ENCODE peak calls at places on chromosomes 3 and 15, in ten cellular contexts. One of them, this sample, is unnamed. For H3K36me3 and H3K4me1, the result is how much of the 10 kb centered on the place peaks cover.

GRCh38 chr3:155420869-155421486 is 127.5 kb upstream of the STRIT1 start:
- DNase-seq in neural progenitor cell: peak
- DNase-seq in NT2/D1: no peak
- DNase-seq in GM23248: no peak
- DNase-seq in lower lobe of right lung: no peak
- DNase-seq in esophagus squamous epithelium: no peak
- DNase-seq in Panc1: no peak
- DNase-seq in stomach: no peak
- DNase-seq in H1: no peak
- DNase-seq in heart right ventricle: no peak
- DNase-seq in this sample: no peak

GRCh38 chr15:98671060-98672008 is 23.0 kb downstream of the IGF1R start:
- DNase-seq in neural progenitor cell: peak
- DNase-seq in NT2/D1: peak
- DNase-seq in GM23248: peak
- DNase-seq in lower lobe of right lung: no peak
- DNase-seq in esophagus squamous epithelium: no peak
- DNase-seq in Panc1: no peak
- DNase-seq in stomach: no peak
- DNase-seq in H1: peak
- DNase-seq in heart right ventricle: no peak
- DNase-seq in this sample: no peak

GRCh38 chr3:48650723-48651122 is 12.0 kb downstream of the CELSR3 start:
- DNase-seq in neural progenitor cell: no peak
- DNase-seq in NT2/D1: no peak
- DNase-seq in GM23248: no peak
- DNase-seq in lower lobe of right lung: no peak
- DNase-seq in esophagus squamous epithelium: no peak
- DNase-seq in Panc1: no peak
- DNase-seq in stomach: no peak
- DNase-seq in H1: no peak
- DNase-seq in heart right ventricle: no peak
- DNase-seq in this sample: no peak

GRCh38 chr15:83764201-83764839 is 110.4 kb downstream of the ADAMTSL3 start:
- DNase-seq in neural progenitor cell: no peak
- DNase-seq in NT2/D1: no peak
- DNase-seq in GM23248: no peak
- DNase-seq in lower lobe of right lung: no peak
- DNase-seq in esophagus squamous epithelium: no peak
- DNase-seq in Panc1: no peak
- DNase-seq in stomach: no peak
- DNase-seq in H1: no peak
- DNase-seq in heart right ventricle: peak
- DNase-seq in this sample: no peak

GRCh38 chr3:26960382-26960781 is 337.8 kb downstream of the LRRC3B start:
- DNase-seq in neural progenitor cell: no peak
- DNase-seq in NT2/D1: no peak
- DNase-seq in GM23248: no peak
- DNase-seq in lower lobe of right lung: no peak
- DNase-seq in esophagus squamous epithelium: no peak
- DNase-seq in Panc1: no peak
- DNase-seq in stomach: no peak
- DNase-seq in H1: no peak
- DNase-seq in heart right ventricle: no peak
- DNase-seq in this sample: no peak

GRCh38 chr15:94164202-94164807 is 67.1 kb upstream of the MCTP2 start:
- DNase-seq in neural progenitor cell: peak
- DNase-seq in NT2/D1: peak
- DNase-seq in GM23248: peak
- DNase-seq in lower lobe of right lung: no peak
- DNase-seq in esophagus squamous epithelium: no peak
- DNase-seq in Panc1: no peak
- DNase-seq in stomach: peak
- DNase-seq in H1: peak
- DNase-seq in heart right ventricle: peak
- DNase-seq in this sample: peak

GRCh38 chr3:179971280-179971679 is 65.5 kb downstream of the PEX5L start:
- DNase-seq in neural progenitor cell: no peak
- DNase-seq in NT2/D1: no peak
- DNase-seq in GM23248: peak
- DNase-seq in lower lobe of right lung: no peak
- DNase-seq in esophagus squamous epithelium: no peak
- DNase-seq in Panc1: no peak
- DNase-seq in stomach: no peak
- DNase-seq in H1: no peak
- DNase-seq in heart right ventricle: no peak
- DNase-seq in this sample: no peak

GRCh38 chr3:29711255-29711771 is 430.4 kb downstream of the RBMS3 start:
- DNase-seq in neural progenitor cell: peak
- DNase-seq in NT2/D1: no peak
- DNase-seq in GM23248: no peak
- DNase-seq in lower lobe of right lung: no peak
- DNase-seq in esophagus squamous epithelium: no peak
- DNase-seq in Panc1: no peak
- DNase-seq in stomach: no peak
- DNase-seq in H1: no peak
- DNase-seq in heart right ventricle: peak
- DNase-seq in this sample: no peak

GRCh38 chr3:69811452-69812401 is 72.5 kb downstream of the MITF start:
- DNase-seq in neural progenitor cell: no peak
- DNase-seq in NT2/D1: no peak
- DNase-seq in GM23248: no peak
- DNase-seq in lower lobe of right lung: no peak
- DNase-seq in esophagus squamous epithelium: no peak
- DNase-seq in Panc1: no peak
- DNase-seq in stomach: no peak
- DNase-seq in H1: no peak
- DNase-seq in heart right ventricle: no peak
- DNase-seq in this sample: no peak

GRCh38 chr15:69014454-69014853 is at the start of gene NOX5:
- DNase-seq in neural progenitor cell: no peak
- DNase-seq in NT2/D1: no peak
- DNase-seq in GM23248: peak
- DNase-seq in lower lobe of right lung: no peak
- DNase-seq in esophagus squamous epithelium: no peak
- DNase-seq in Panc1: no peak
- DNase-seq in stomach: no peak
- DNase-seq in H1: no peak
- DNase-seq in heart right ventricle: no peak
- DNase-seq in this sample: no peak

DNA sequence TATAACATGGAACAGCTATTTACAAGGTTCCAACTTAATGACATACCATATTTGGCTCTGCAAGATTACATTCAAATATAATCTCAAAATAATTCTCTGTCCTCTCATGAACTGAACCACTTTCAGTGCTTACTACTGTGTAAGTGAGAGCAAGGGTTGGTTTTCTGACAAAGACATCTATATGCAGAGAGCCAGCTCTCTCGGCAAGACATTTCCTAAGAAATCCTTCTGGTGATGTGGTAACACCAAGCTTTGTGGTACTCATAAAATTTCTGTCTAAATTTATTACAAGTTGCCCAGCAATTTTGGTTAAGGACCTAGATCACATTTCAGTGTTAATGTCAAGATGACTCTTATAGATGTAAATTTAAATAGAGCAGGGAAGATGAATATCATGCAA is 184.9 kb downstream of the GAP43 start:
- DNase-seq in neural progenitor cell: no peak
- DNase-seq in NT2/D1: no peak
- DNase-seq in GM23248: peak
- DNase-seq in lower lobe of right lung: no peak
- DNase-seq in esophagus squamous epithelium: no peak
- DNase-seq in Panc1: no peak
- DNase-seq in stomach: no peak
- DNase-seq in H1: no peak
- DNase-seq in heart right ventricle: no peak
- DNase-seq in this sample: no peak
- H3K36me3 ChIP-seq in neural progenitor cell: under half
- H3K36me3 ChIP-seq in NT2/D1: under half
- H3K36me3 ChIP-seq in GM23248: under half
- H3K36me3 ChIP-seq in lower lobe of right lung: under half
- H3K36me3 ChIP-seq in esophagus squamous epithelium: under half
- H3K36me3 ChIP-seq in Panc1: under half
- H3K36me3 ChIP-seq in stomach: under half
- H3K36me3 ChIP-seq in H1: under half
- H3K36me3 ChIP-seq in heart right ventricle: under half
- H3K36me3 ChIP-seq in this sample: under half

GRCh38 chr3:23836536-23837230 is 30.9 kb downstream of the UBE2E1 start:
- DNase-seq in neural progenitor cell: no peak
- DNase-seq in NT2/D1: no peak
- DNase-seq in GM23248: no peak
- DNase-seq in lower lobe of right lung: no peak
- DNase-seq in esophagus squamous epithelium: no peak
- DNase-seq in Panc1: no peak
- DNase-seq in stomach: no peak
- DNase-seq in H1: no peak
- DNase-seq in heart right ventricle: no peak
- DNase-seq in this sample: no peak

GRCh38 chr3:23834082-23834870 is 28.5 kb downstream of the UBE2E1 start:
- DNase-seq in neural progenitor cell: no peak
- DNase-seq in NT2/D1: no peak
- DNase-seq in GM23248: peak
- DNase-seq in lower lobe of right lung: no peak
- DNase-seq in esophagus squamous epithelium: no peak
- DNase-seq in Panc1: no peak
- DNase-seq in stomach: no peak
- DNase-seq in H1: no peak
- DNase-seq in heart right ventricle: no peak
- DNase-seq in this sample: no peak

GRCh38 chr3:23835807-23836206 is 30.1 kb downstream of the UBE2E1 start:
- DNase-seq in neural progenitor cell: no peak
- DNase-seq in NT2/D1: no peak
- DNase-seq in GM23248: no peak
- DNase-seq in lower lobe of right lung: no peak
- DNase-seq in esophagus squamous epithelium: no peak
- DNase-seq in Panc1: no peak
- DNase-seq in stomach: no peak
- DNase-seq in H1: no peak
- DNase-seq in heart right ventricle: no peak
- DNase-seq in this sample: no peak

GRCh38 chr3:23832523-23832922 is 26.8 kb downstream of the UBE2E1 start:
- DNase-seq in neural progenitor cell: no peak
- DNase-seq in NT2/D1: no peak
- DNase-seq in GM23248: no peak
- DNase-seq in lower lobe of right lung: no peak
- DNase-seq in esophagus squamous epithelium: no peak
- DNase-seq in Panc1: no peak
- DNase-seq in stomach: no peak
- DNase-seq in H1: no peak
- DNase-seq in heart right ventricle: no peak
- DNase-seq in this sample: no peak

DNA sequence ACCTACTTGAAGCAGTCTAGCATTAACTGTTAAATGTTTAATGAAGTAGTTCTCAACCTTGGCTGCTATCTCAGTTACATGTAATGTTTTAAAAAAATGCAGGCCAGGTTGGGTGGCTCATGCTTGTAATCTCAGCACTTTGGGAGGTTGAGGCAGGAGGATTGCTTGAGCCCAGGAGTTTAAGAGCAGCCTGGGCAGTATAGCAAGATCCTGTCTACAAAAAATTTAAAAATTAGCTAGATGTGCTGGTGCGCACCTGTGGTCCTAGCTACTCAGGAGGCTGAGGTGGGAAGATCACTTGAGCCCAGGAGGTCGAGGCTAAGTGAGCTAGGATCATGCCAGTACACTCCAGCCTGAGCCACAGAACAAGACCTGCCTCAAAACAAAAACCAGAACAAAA is 29.3 kb downstream of the UBE2E1 start:
- DNase-seq in neural progenitor cell: no peak
- DNase-seq in NT2/D1: no peak
- DNase-seq in GM23248: no peak
- DNase-seq in lower lobe of right lung: no peak
- DNase-seq in esophagus squamous epithelium: no peak
- DNase-seq in Panc1: no peak
- DNase-seq in stomach: no peak
- DNase-seq in H1: no peak
- DNase-seq in heart right ventricle: no peak
- DNase-seq in this sample: no peak
- H3K4me1 ChIP-seq in neural progenitor cell: under half
- H3K4me1 ChIP-seq in NT2/D1: under half
- H3K4me1 ChIP-seq in GM23248: under half
- H3K4me1 ChIP-seq in lower lobe of right lung: under half
- H3K4me1 ChIP-seq in esophagus squamous epithelium: under half
- H3K4me1 ChIP-seq in Panc1: under half
- H3K4me1 ChIP-seq in stomach: under half
- H3K4me1 ChIP-seq in H1: under half
- H3K4me1 ChIP-seq in heart right ventricle: under half
- H3K4me1 ChIP-seq in this sample: under half

DNA sequence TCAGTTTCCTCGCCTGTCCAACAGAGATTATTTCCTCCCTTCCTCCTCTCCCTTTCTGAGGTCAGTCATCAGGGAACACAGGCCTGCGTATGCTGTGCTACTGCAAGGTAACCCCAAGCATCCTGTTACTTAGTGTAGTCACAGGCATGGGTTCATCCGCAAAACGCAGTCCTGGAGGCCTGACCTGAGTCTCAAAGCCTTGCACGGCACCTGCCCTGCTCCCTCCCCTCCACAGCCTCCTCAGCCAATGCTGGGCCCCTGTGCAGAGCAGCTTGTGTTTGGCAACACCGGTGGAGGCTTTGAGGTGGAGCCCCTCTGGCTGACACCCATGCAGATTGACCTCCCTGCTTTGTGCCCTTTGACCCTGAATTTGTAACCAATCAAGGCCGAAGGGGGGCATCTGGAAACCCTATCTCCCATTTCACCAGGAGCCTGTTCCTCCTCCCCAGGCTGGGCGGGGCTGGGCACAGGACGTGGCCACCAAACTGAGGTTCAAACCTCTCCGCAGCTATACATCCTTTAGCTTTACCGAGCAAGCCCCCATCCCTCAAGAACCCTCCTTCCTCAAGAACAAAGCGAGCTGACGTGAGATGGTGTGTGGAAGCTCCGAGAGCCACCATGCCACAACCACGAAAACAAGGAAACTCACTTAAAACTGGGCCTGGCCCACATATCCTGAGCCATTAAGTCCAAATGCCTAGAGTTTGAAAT is 21.5 kb downstream of the TKT start:
- DNase-seq in neural progenitor cell: no peak
- DNase-seq in NT2/D1: no peak
- DNase-seq in GM23248: no peak
- DNase-seq in lower lobe of right lung: peak
- DNase-seq in esophagus squamous epithelium: no peak
- DNase-seq in Panc1: no peak
- DNase-seq in stomach: no peak
- DNase-seq in H1: no peak
- DNase-seq in heart right ventricle: no peak
- DNase-seq in this sample: no peak
- H3K36me3 ChIP-seq in neural progenitor cell: under half
- H3K36me3 ChIP-seq in NT2/D1: half or more
- H3K36me3 ChIP-seq in GM23248: under half
- H3K36me3 ChIP-seq in lower lobe of right lung: half or more
- H3K36me3 ChIP-seq in esophagus squamous epithelium: half or more
- H3K36me3 ChIP-seq in Panc1: under half
- H3K36me3 ChIP-seq in stomach: half or more
- H3K36me3 ChIP-seq in H1: half or more
- H3K36me3 ChIP-seq in heart right ventricle: half or more
- H3K36me3 ChIP-seq in this sample: half or more

DNA sequence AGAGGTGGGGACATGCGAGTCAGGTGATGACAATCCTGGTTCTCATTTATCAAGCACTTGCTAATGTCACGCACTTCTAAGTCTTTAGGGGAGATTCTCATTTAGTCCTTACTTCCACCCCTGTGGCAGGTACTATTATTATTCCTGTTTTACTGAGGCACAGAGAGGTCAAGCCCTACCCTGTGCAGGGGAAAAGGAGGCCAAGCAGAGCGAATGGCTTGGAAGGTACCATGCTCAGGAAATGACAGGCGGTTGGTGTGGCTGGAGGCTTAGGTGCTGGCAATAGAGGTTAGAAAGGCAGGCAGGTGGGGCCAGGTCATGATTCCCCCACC is 268.9 kb downstream of the UACA start:
- DNase-seq in neural progenitor cell: no peak
- DNase-seq in NT2/D1: no peak
- DNase-seq in GM23248: no peak
- DNase-seq in lower lobe of right lung: no peak
- DNase-seq in esophagus squamous epithelium: no peak
- DNase-seq in Panc1: no peak
- DNase-seq in stomach: no peak
- DNase-seq in H1: no peak
- DNase-seq in heart right ventricle: no peak
- DNase-seq in this sample: no peak
- H3K4me1 ChIP-seq in neural progenitor cell: under half
- H3K4me1 ChIP-seq in NT2/D1: under half
- H3K4me1 ChIP-seq in GM23248: half or more
- H3K4me1 ChIP-seq in lower lobe of right lung: under half
- H3K4me1 ChIP-seq in esophagus squamous epithelium: under half
- H3K4me1 ChIP-seq in Panc1: half or more
- H3K4me1 ChIP-seq in stomach: under half
- H3K4me1 ChIP-seq in H1: under half
- H3K4me1 ChIP-seq in heart right ventricle: under half
- H3K4me1 ChIP-seq in this sample: under half

This sample was measured in naive thymus-derived CD4-positive, alpha-beta T cell.